ENCODE peak calls at places on chromosomes 16 and 17, in five cellular contexts. One of them, this sample, is unnamed.
A peak's percentile ranks its signal among the peaks of the same experiment; 100 is the strongest.

GRCh38 chr16:57698812-57699405 is 4.3 kb downstream of the DRC7 start:
- DNase-seq in right lobe of liver: no peak
- DNase-seq in gastrocnemius medialis: no peak
- DNase-seq in GM12891: no peak
- DNase-seq in uterus: no peak
- DNase-seq in this sample: no peak

GRCh38 chr16:14004719-14005315 is 66.3 kb upstream of the MRTFB start:
- DNase-seq in gastrocnemius medialis: no peak
- DNase-seq in uterus: no peak
- DNase-seq in GM12891: no peak
- DNase-seq in right lobe of liver: no peak
- DNase-seq in this sample: no peak

GRCh38 chr16:73232555-73233422 is 184.9 kb upstream of the ZFHX3 start:
- DNase-seq in right lobe of liver: no peak
- DNase-seq in GM12891: no peak
- DNase-seq in uterus: peak; percentile 82
- DNase-seq in gastrocnemius medialis: no peak
- DNase-seq in this sample: no peak

GRCh38 chr16:13333336-13333735 is 431.9 kb downstream of the SHISA9 start:
- DNase-seq in GM12891: no peak
- DNase-seq in uterus: no peak
- DNase-seq in right lobe of liver: no peak
- DNase-seq in gastrocnemius medialis: no peak
- DNase-seq in this sample: no peak

GRCh38 chr17:56260421-56260820 is 107.1 kb downstream of the ANKFN1 start:
- DNase-seq in uterus: no peak
- DNase-seq in GM12891: no peak
- DNase-seq in gastrocnemius medialis: no peak
- DNase-seq in right lobe of liver: no peak
- DNase-seq in this sample: no peak

GRCh38 chr16:58938856-58939255 is 204.7 kb upstream of the GOT2 start:
- DNase-seq in gastrocnemius medialis: no peak
- DNase-seq in GM12891: no peak
- DNase-seq in right lobe of liver: no peak
- DNase-seq in uterus: no peak
- DNase-seq in this sample: no peak

GRCh38 chr16:89188064-89188441 is 12.3 kb downstream of the SLC22A31 start:
- DNase-seq in right lobe of liver: peak; percentile 50
- DNase-seq in GM12891: no peak
- DNase-seq in gastrocnemius medialis: no peak
- DNase-seq in uterus: no peak
- DNase-seq in this sample: no peak

GRCh38 chr16:70432304-70432799 is 6.5 kb downstream of the ST3GAL2 start:
- DNase-seq in right lobe of liver: no peak
- DNase-seq in GM12891: no peak
- DNase-seq in uterus: no peak
- DNase-seq in gastrocnemius medialis: no peak
- DNase-seq in this sample: peak; percentile 53

GRCh38 chr16:63904182-63904581 is 1217.7 kb downstream of the CDH11 start:
- DNase-seq in GM12891: no peak
- DNase-seq in right lobe of liver: no peak
- DNase-seq in gastrocnemius medialis: no peak
- DNase-seq in uterus: no peak
- DNase-seq in this sample: no peak

GRCh38 chr17:33647976-33648375 is 354.9 kb upstream of the ASIC2 start:
- DNase-seq in uterus: no peak
- DNase-seq in gastrocnemius medialis: no peak
- DNase-seq in right lobe of liver: no peak
- DNase-seq in GM12891: no peak
- DNase-seq in this sample: peak; percentile 6

GRCh38 chr17:66564992-66565465 is 262.6 kb downstream of the PRKCA start:
- DNase-seq in right lobe of liver: no peak
- DNase-seq in GM12891: no peak
- DNase-seq in gastrocnemius medialis: no peak
- DNase-seq in uterus: no peak
- DNase-seq in this sample: no peak

GRCh38 chr16:31081428-31082351 is 7.1 kb downstream of the PRSS53 start:
- DNase-seq in uterus: no peak
- DNase-seq in gastrocnemius medialis: no peak
- DNase-seq in right lobe of liver: no peak
- DNase-seq in GM12891: no peak
- DNase-seq in this sample: no peak

GRCh38 chr16:17724242-17724898 is 253.6 kb upstream of the XYLT1 start:
- DNase-seq in gastrocnemius medialis: no peak
- DNase-seq in right lobe of liver: no peak
- DNase-seq in uterus: no peak
- DNase-seq in GM12891: no peak
- DNase-seq in this sample: no peak

GRCh38 chr16:2879854-2880508 is 3.0 kb upstream of the FLYWCH2 start:
- DNase-seq in GM12891: no peak
- DNase-seq in gastrocnemius medialis: no peak
- DNase-seq in right lobe of liver: no peak
- DNase-seq in uterus: no peak
- DNase-seq in this sample: no peak

GRCh38 chr16:30996324-30996999 is 11.5 kb downstream of the HSD3B7 start:
- DNase-seq in GM12891: no peak
- DNase-seq in gastrocnemius medialis: no peak
- DNase-seq in right lobe of liver: peak; percentile 86
- DNase-seq in uterus: peak; percentile 66
- DNase-seq in this sample: no peak

GRCh38 chr17:40038882-40039513 is 15.2 kb downstream of the MED24 start:
- DNase-seq in right lobe of liver: peak; percentile 59
- DNase-seq in gastrocnemius medialis: peak; percentile 82
- DNase-seq in GM12891: no peak
- DNase-seq in uterus: peak; percentile 88
- DNase-seq in this sample: peak; percentile 60

GRCh38 chr16:12539185-12539929 is 264.3 kb downstream of the CPPED1 start:
- DNase-seq in gastrocnemius medialis: no peak
- DNase-seq in uterus: no peak
- DNase-seq in right lobe of liver: no peak
- DNase-seq in GM12891: no peak
- DNase-seq in this sample: no peak

DNA sequence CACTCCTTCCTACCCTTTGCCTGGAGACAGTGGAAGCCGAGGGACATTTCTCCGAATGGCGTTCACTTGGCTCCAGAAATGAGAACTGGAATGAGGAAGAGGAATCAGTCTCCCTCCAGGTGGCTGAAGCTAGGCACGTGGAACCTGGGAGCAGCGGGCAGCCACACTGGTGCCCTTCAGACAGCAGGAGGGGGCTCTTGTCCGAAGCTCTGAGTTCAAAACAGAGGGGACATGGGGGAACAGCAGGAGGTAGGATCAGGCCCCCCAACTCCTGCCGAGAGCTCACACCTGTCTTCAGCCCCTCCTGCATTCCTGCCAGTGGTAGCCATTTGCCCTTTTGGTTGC is 41.5 kb downstream of the TMEM235 start:
- DNase-seq in right lobe of liver: no peak
- DNase-seq in gastrocnemius medialis: no peak
- DNase-seq in GM12891: no peak
- DNase-seq in uterus: no peak
- DNase-seq in this sample: no peak
- TF ChIP-seq POLR2A in right lobe of liver: no peak
- TF ChIP-seq POLR2A in gastrocnemius medialis: no peak
- TF ChIP-seq POLR2A in GM12891: no peak
- TF ChIP-seq POLR2A in uterus: no peak
- TF ChIP-seq POLR2A in this sample: no peak

GRCh38 chr16:7487896-7488295 is 155.3 kb downstream of the RBFOX1 start:
- DNase-seq in uterus: no peak
- DNase-seq in gastrocnemius medialis: no peak
- DNase-seq in GM12891: no peak
- DNase-seq in right lobe of liver: no peak
- DNase-seq in this sample: no peak

GRCh38 chr16:7497667-7498066 is 165.0 kb downstream of the RBFOX1 start:
- DNase-seq in uterus: no peak
- DNase-seq in GM12891: no peak
- DNase-seq in gastrocnemius medialis: no peak
- DNase-seq in right lobe of liver: no peak
- DNase-seq in this sample: no peak

GRCh38 chr16:7493133-7493532 is 160.5 kb downstream of the RBFOX1 start:
- DNase-seq in right lobe of liver: no peak
- DNase-seq in gastrocnemius medialis: no peak
- DNase-seq in uterus: no peak
- DNase-seq in GM12891: no peak
- DNase-seq in this sample: no peak

DNA sequence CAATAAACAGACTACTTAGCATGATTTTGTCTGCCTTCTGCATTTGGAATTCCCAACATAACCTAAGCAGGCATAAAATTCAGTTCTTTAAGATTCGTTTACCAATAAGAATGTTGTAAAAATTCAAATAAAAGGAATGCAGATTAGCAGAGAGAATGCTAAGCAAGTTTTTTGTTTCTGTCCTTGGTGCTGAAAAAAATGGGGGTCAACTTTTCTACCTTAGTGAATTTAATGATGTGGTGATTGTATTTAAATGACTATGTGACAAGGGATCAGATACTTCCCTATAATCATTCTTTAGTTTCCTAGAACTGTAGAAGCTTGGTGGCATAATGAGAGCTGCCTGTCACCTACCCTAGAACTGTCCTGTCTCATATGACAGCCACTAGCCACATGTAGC is 159.5 kb downstream of the RBFOX1 start:
- DNase-seq in right lobe of liver: no peak
- DNase-seq in GM12891: no peak
- DNase-seq in uterus: no peak
- DNase-seq in gastrocnemius medialis: no peak
- DNase-seq in this sample: no peak
- TF ChIP-seq POLR2A in right lobe of liver: no peak
- TF ChIP-seq POLR2A in GM12891: no peak
- TF ChIP-seq POLR2A in uterus: no peak
- TF ChIP-seq POLR2A in gastrocnemius medialis: no peak
- TF ChIP-seq POLR2A in this sample: no peak

GRCh38 chr16:7332611-7333010 is at the start of gene RBFOX1:
- DNase-seq in uterus: no peak
- DNase-seq in GM12891: no peak
- DNase-seq in right lobe of liver: no peak
- DNase-seq in gastrocnemius medialis: peak; percentile 51
- DNase-seq in this sample: no peak
- TF ChIP-seq POLR2A in uterus: no peak
- TF ChIP-seq POLR2A in GM12891: no peak
- TF ChIP-seq POLR2A in right lobe of liver: no peak
- TF ChIP-seq POLR2A in gastrocnemius medialis: peak; percentile 89
- TF ChIP-seq POLR2A in this sample: no peak

GRCh38 chr17:49193513-49194296 is 16.7 kb downstream of the GNGT2 start:
- DNase-seq in right lobe of liver: no peak
- DNase-seq in uterus: peak; percentile 73
- DNase-seq in gastrocnemius medialis: no peak
- DNase-seq in GM12891: no peak
- DNase-seq in this sample: peak; percentile 61
- TF ChIP-seq POLR2A in right lobe of liver: no peak
- TF ChIP-seq POLR2A in uterus: peak; percentile 37
- TF ChIP-seq POLR2A in gastrocnemius medialis: no peak
- TF ChIP-seq POLR2A in GM12891: peak; percentile 80
- TF ChIP-seq POLR2A in this sample: peak; percentile 21

GRCh38 chr17:82524540-82524939 is 5.0 kb downstream of the FOXK2 start:
- DNase-seq in right lobe of liver: no peak
- DNase-seq in GM12891: no peak
- DNase-seq in gastrocnemius medialis: no peak
- DNase-seq in uterus: no peak
- DNase-seq in this sample: no peak

GRCh38 chr17:82520041-82520910 is 744 bp downstream of the FOXK2 start:
- DNase-seq in gastrocnemius medialis: no peak
- DNase-seq in right lobe of liver: no peak
- DNase-seq in uterus: peak; percentile 33
- DNase-seq in GM12891: no peak
- DNase-seq in this sample: peak; percentile 72

GRCh38 chr17:82517230-82517865 is 2.2 kb upstream of the FOXK2 start:
- DNase-seq in right lobe of liver: no peak
- DNase-seq in GM12891: no peak
- DNase-seq in gastrocnemius medialis: no peak
- DNase-seq in uterus: no peak
- DNase-seq in this sample: no peak

DNA sequence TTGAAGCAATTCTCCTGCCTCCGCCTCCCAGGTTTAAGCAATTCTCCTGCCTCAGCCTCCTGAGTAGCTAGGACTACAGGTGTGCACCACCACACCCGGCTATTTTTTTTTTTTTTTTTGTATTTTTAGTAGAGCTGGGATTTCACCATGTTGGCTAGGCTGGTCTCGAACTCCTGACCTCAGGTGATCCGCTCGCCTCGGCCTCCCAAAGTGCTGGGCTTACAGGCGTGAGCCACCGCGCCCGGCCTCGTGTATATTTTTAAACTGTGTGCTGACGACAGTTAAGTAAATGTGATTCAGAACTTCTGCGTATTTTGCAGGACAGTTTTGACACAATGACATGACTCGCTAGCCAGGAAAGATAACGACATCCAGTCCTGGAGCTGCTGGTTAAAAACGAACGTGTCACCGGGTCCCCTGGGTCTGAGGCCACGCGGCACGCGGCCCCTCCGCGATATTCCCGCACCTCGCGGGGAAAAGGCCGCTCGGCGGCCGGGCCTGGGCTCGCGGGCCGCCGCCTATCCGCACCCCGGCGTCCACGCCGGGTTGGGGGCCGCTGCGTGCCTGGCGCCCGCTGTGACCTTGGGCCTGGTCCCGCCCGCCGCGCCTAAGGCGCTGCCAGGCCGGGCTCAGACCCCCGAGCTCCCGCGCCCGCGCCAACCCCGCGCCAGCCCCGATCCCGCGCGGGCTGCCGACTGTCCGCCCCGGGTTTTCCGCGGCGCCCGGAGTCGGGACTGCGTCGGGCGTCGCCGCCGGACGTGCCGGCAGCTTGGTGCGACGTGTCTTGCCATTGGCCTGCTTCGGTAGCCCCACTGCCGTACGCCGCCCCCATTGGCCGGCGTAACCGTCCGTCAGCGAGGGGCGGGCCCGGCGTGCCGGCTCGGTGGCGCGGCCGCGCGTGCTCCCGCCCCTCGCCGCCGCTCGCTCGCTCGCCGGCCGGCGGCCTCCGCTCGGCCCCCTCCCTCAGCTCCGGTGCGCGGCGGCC is at the start of gene FOXK2:
- DNase-seq in GM12891: peak; percentile 98
- DNase-seq in gastrocnemius medialis: peak; percentile 92
- DNase-seq in right lobe of liver: peak; percentile 96
- DNase-seq in uterus: peak; percentile 94
- DNase-seq in this sample: peak; percentile 97
- TF ChIP-seq POLR2A in GM12891: peak; percentile 54
- TF ChIP-seq POLR2A in gastrocnemius medialis: peak; percentile 95
- TF ChIP-seq POLR2A in right lobe of liver: peak; percentile 89
- TF ChIP-seq POLR2A in uterus: peak; percentile 93
- TF ChIP-seq POLR2A in this sample: peak; percentile 82

GRCh38 chr17:59402760-59403159 is 71.3 kb downstream of the YPEL2 start:
- DNase-seq in gastrocnemius medialis: no peak
- DNase-seq in GM12891: no peak
- DNase-seq in uterus: no peak
- DNase-seq in right lobe of liver: no peak
- DNase-seq in this sample: no peak
- TF ChIP-seq POLR2A in gastrocnemius medialis: no peak
- TF ChIP-seq POLR2A in GM12891: no peak
- TF ChIP-seq POLR2A in uterus: no peak
- TF ChIP-seq POLR2A in right lobe of liver: no peak
- TF ChIP-seq POLR2A in this sample: no peak

GRCh38 chr17:1710807-1711553 is 803 bp upstream of the TLCD2 start:
- DNase-seq in uterus: no peak
- DNase-seq in gastrocnemius medialis: no peak
- DNase-seq in right lobe of liver: no peak
- DNase-seq in GM12891: no peak
- DNase-seq in this sample: no peak
- TF ChIP-seq POLR2A in uterus: no peak
- TF ChIP-seq POLR2A in gastrocnemius medialis: no peak
- TF ChIP-seq POLR2A in right lobe of liver: no peak
- TF ChIP-seq POLR2A in GM12891: no peak
- TF ChIP-seq POLR2A in this sample: peak; percentile 26

This sample was measured in erythroblast.